ENCODE peak calls at places on chromosomes 7 and 10, in five cellular contexts. E, M, Q, A and V are unnamed samples.

GRCh38 chr7:29135851-29136250 is 10.5 kb downstream of the CPVL start:
- DNase-seq in A (no peak), E (no peak), M (no peak), Q (no peak), V (no peak)

GRCh38 chr10:27748586-27748985 is 3.0 kb upstream of the MKX start:
- DNase-seq in M (no peak), Q (no peak), A (no peak), E (no peak), V (no peak)

GRCh38 chr10:120705306-120705705 is 145.9 kb upstream of the WDR11 start:
- DNase-seq in Q (no peak), A (no peak), M (no peak), E (no peak), V (no peak)

GRCh38 chr10:118908487-118909280 is 120.8 kb upstream of the NANOS1 start:
- DNase-seq in Q (no peak), A (no peak), E (no peak), M (no peak), V (no peak)

GRCh38 chr10:660413-660979 is 29.0 kb downstream of the DIP2C start:
- DNase-seq in M (peak; percentile 67), Q (no peak), A (no peak), E (no peak), V (no peak)

GRCh38 chr10:104650072-104650471 is 9.0 kb downstream of the SORCS3 start:
- DNase-seq in A (no peak), M (no peak), Q (no peak), E (no peak), V (no peak)

GRCh38 chr7:44079221-44080021 is 2.9 kb downstream of the POLM start:
- DNase-seq in E (no peak), M (no peak), A (no peak), Q (peak; percentile 16), V (peak; percentile 25)

GRCh38 chr7:112272921-112273561 is 66.5 kb downstream of the ZNF277 start:
- DNase-seq in M (peak; percentile 1), A (peak; percentile 8), Q (no peak), E (no peak), V (no peak)

GRCh38 chr7:115096262-115096661 is 174.4 kb downstream of the MDFIC start:
- DNase-seq in A (no peak), M (peak; percentile 10), E (no peak), Q (no peak), V (no peak)

GRCh38 chr10:59709472-59710125 is at the start of gene SLC16A9:
- DNase-seq in M (peak; percentile 92), E (peak; percentile 66), A (peak; percentile 69), Q (peak; percentile 87), V (peak; percentile 63)

GRCh38 chr7:7408001-7408770 is 127.5 kb downstream of the COL28A1 start:
- DNase-seq in A (no peak), Q (no peak), M (no peak), E (no peak), V (no peak)

DNA sequence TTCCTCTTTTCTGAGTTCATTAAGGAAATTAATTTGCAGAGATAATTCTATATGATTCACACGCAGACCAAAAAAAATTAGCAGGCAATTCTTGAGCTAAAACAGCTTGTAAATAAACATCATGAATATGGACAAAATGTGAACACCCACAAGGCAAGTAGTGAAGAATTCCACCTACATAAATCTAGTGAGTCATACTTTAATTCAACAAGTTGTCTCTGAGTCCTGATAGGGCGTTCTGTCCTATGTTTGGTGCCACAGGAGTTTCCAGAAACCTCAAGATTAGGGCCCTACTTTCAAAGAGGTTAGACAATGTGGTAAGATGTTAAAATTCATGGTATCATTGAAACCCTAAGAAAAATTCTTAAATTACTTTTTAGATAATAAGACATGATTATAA is 122.3 kb downstream of the SGMS1 start:
- DNase-seq in Q (no peak), M (no peak), A (no peak), E (peak; percentile 27), V (no peak)
- H3K27ac ChIP-seq in Q (no peak overlapping the region), M (no peak overlapping the region), A (no peak overlapping the region), E (no peak overlapping the region), V (no peak overlapping the region)

DNA sequence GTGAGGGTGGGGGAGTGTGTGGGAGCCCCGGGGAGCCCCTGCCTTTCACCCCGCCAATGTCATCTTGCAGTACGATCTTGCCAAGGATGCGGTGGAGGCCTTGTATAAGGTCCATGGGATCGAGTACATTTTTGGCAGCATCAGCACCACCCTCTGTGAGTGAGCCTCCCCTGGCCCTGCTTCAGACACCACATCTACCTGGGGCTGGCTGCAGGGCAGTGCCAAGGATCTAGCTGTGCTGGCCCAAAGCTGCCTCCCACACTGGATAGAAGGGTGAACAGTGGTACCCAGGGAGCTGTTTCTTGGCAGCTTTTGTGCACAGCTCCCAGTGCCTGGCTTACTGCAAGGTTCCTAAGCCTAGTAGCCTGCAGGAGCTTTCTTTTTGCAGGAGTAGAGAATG is 12.5 kb upstream of the CPA1 start:
- DNase-seq in Q (no peak), M (no peak), E (no peak), A (no peak), V (no peak)
- H3K4me1 ChIP-seq in Q (peaks cover 28% of the 10 kb centered on the region), M (peaks cover 43% of the 10 kb centered on the region), E (no peaks in the 10 kb centered on the region), A (peaks cover 74% of the 10 kb centered on the region), V (no peaks in the 10 kb centered on the region)

DNA sequence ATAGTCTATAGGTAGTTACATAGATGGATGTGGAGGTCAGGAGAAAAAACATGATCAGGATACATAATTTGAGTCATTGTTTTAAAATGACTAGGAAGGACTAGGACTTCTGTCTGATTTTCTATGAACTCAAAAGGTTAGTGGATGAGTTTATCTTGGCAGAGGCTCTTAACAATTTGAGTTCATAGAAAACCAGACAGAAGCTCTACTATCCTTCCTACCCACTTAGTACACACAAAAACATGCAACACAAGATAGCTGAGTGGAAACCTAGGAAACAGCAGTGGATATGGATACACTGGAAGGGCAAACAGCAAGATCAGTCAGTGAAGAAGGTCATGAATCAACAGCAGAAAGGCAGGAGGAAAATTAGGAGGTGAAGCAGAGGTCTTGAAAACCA is 84.6 kb downstream of the VPS50 start:
- DNase-seq in Q (no peak), M (no peak), A (no peak), E (no peak), V (no peak)
- TF ChIP-seq POLR2A in Q (no peak), M (no peak), A (no peak), E (no peak), V (no peak)

GRCh38 chr10:33215154-33215553 is 119.3 kb downstream of the NRP1 start:
- DNase-seq in Q (no peak), E (no peak), A (no peak), M (no peak), V (no peak)

GRCh38 chr10:33215635-33216034 is 118.8 kb downstream of the NRP1 start:
- DNase-seq in Q (no peak), M (no peak), A (no peak), E (no peak), V (no peak)

GRCh38 chr10:33214174-33214573 is 120.3 kb downstream of the NRP1 start:
- DNase-seq in E (no peak), A (no peak), Q (no peak), M (no peak), V (no peak)

GRCh38 chr10:33216661-33217427 is 117.6 kb downstream of the NRP1 start:
- DNase-seq in M (no peak), E (no peak), A (no peak), Q (no peak), V (no peak)

GRCh38 chr10:33217854-33218253 is 116.6 kb downstream of the NRP1 start:
- DNase-seq in M (no peak), Q (no peak), E (no peak), A (no peak), V (no peak)
- H3K27ac ChIP-seq in M (no peak overlapping the region), Q (no peak overlapping the region), E (no peak overlapping the region), A (no peak overlapping the region), V (no peak overlapping the region)

GRCh38 chr7:118324790-118325449 is 100.4 kb downstream of the ANKRD7 start:
- DNase-seq in Q (no peak), M (no peak), E (no peak), A (no peak), V (no peak)
- H3K4me1 ChIP-seq in Q (no peaks in the 10 kb centered on the region), M (no peaks in the 10 kb centered on the region), E (no peaks in the 10 kb centered on the region), A (no peaks in the 10 kb centered on the region), V (no peaks in the 10 kb centered on the region)

DNA sequence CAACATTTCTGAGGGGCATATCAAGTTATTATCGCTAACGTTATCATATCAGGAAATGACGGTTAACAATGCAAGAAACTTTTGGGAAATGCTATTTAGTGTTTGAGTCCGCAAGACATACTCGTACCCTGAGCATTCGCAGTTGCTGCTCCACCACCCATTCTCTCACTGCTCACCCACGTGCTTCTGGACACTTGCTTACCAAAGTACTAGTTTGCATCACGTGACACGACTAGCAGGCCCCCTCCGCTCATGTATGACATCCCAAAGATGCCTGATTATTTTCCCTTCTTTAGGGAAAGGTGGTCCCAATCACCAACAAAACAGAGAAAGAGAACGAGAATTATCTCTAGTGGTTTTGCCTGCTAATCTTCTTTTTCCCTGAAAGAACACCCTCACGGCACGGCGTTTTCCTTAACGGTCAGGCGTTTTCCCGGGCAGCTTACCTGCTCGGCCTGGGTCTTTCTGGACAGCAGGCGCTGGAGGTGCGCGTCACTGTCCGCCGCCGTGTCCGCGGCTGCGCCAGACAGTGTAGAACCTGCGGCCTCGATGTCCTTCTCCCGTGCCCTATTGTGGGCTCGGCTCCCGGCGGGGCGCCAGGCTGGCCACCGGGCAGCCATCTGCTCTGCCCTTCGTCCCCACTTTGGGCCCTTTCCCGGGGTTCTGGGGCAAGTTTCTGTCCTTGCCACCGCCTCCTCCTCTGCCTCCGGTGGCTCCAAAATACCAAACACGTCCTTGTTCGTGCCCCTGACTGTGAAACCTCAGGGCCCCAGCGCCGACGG is at the start of gene SUPV3L1:
- DNase-seq in E (peak; percentile 97), M (peak; percentile 94), A (peak; percentile 96), Q (peak; percentile 91), V (peak; percentile 91)
- TF ChIP-seq POLR2A in E (peak; percentile 92), M (peak; percentile 50), A (peak; percentile 39), Q (peak; percentile 59), V (peak; percentile 62)

GRCh38 chr7:139059905-139060304 is 24.1 kb upstream of the ZC3HAV1L start:
- DNase-seq in M (no peak), A (no peak), Q (no peak), E (no peak), V (no peak)

GRCh38 chr7:139060838-139061237 is 25.0 kb upstream of the ZC3HAV1L start:
- DNase-seq in Q (no peak), E (no peak), A (no peak), M (no peak), V (no peak)

GRCh38 chr7:139065323-139065722 is 29.5 kb upstream of the ZC3HAV1L start:
- DNase-seq in E (no peak), A (no peak), M (no peak), Q (no peak), V (no peak)

GRCh38 chr7:139058963-139059362 is 23.1 kb upstream of the ZC3HAV1L start:
- DNase-seq in E (no peak), A (no peak), M (no peak), Q (no peak), V (no peak)

DNA sequence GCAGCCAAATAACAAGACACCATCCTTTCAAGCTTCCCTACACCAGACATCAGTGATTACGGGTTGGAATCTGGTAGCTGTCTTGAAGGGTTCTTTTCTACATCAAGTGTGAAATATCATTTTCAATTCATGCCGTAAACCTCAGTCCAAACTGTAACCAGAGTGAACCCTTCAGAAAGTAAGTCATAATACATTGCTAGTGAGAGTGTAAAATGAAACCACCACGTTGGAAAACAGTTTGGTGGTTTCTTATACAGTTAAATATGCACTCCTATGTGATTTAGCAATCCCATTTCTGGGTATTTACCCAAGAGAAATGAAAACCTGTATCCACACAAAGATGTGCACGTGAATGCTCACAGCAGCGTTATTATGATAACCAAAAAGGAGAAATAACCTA is 25.6 kb upstream of the ZC3HAV1L start:
- DNase-seq in A (no peak), E (no peak), M (no peak), Q (no peak), V (no peak)
- H3K27ac ChIP-seq in A (no peak overlapping the region), E (no peak overlapping the region), M (no peak overlapping the region), Q (no peak overlapping the region), V (no peak overlapping the region)